ENCODE peak calls at places on chromosome 3, in nine cellular contexts. C is HTR-8/SVneo; U is nucleus accumbens; O is SHP77; B is CD8-positive, alpha-beta memory T cell; G is stimulated activated CD8-positive, alpha-beta memory T cell treated with anti-CD3 and anti-CD28 coated beads, Interleukin-15, amount 100 ng/mL, for 4 hours; Z is M059J; R is mucosa of gallbladder; T is H9. H is an unnamed sample.

GRCh38 chr3:55500555-55501340 is 13.6 kb upstream of the WNT5A start:
- DNase-seq in G (no peak), R (no peak), O (no peak), Z (peak), B (no peak), C (no peak), T (no peak), U (no peak), H (no peak)

GRCh38 chr3:44762170-44762677 is 630 bp downstream of the KIF15 start:
- DNase-seq in Z (peak), B (no peak), O (no peak), R (no peak), U (no peak), T (no peak), G (no peak), C (no peak), H (no peak)

GRCh38 chr3:117788086-117788485 is 1078.5 kb downstream of the TUSC7 start:
- DNase-seq in B (no peak), T (no peak), C (no peak), U (no peak), O (no peak), G (no peak), R (no peak), Z (peak), H (no peak)

GRCh38 chr3:183180105-183180763 is 17.7 kb upstream of the LAMP3 start:
- DNase-seq in R (no peak), U (no peak), G (no peak), B (no peak), C (no peak), T (no peak), Z (no peak), O (no peak), H (no peak)

GRCh38 chr3:42961633-42962032 is 17.5 kb upstream of the GASK1A start:
- DNase-seq in Z (peak), O (peak), T (no peak), U (no peak), B (no peak), G (no peak), R (peak), C (peak), H (peak)

GRCh38 chr3:191529992-191530391 is 69.0 kb downstream of the PYDC2 start:
- DNase-seq in Z (no peak), U (no peak), G (no peak), T (no peak), O (no peak), B (no peak), C (no peak), R (no peak), H (no peak)

GRCh38 chr3:8622873-8623725 is 21.5 kb downstream of the SSUH2 start:
- DNase-seq in B (peak), Z (peak), G (no peak), O (peak), T (peak), U (peak), C (peak), R (peak), H (peak)

GRCh38 chr3:49489247-49489646 is 19.2 kb downstream of the DAG1 start:
- DNase-seq in C (no peak), R (no peak), U (no peak), T (no peak), Z (no peak), O (no peak), G (no peak), B (no peak), H (no peak)

GRCh38 chr3:49873623-49874022 is 3.9 kb upstream of the CAMKV start:
- DNase-seq in T (no peak), R (peak), G (no peak), U (no peak), O (no peak), Z (no peak), C (no peak), B (no peak), H (no peak)

GRCh38 chr3:25592510-25592968 is 72.2 kb downstream of the TOP2B start:
- DNase-seq in U (no peak), O (peak), R (no peak), G (no peak), T (no peak), Z (peak), C (no peak), B (no peak), H (peak)

GRCh38 chr3:151431940-151432339 is 28.9 kb downstream of the IGSF10 start:
- DNase-seq in C (no peak), G (no peak), T (no peak), B (no peak), O (no peak), U (no peak), R (no peak), Z (peak), H (peak)

GRCh38 chr3:181860243-181860642 is 148.5 kb downstream of the SOX2 start:
- DNase-seq in O (no peak), T (no peak), U (no peak), G (no peak), B (no peak), C (no peak), R (no peak), Z (no peak), H (no peak)

GRCh38 chr3:179624471-179624870 is 19.9 kb downstream of the NDUFB5 start:
- DNase-seq in Z (peak), C (no peak), B (no peak), U (no peak), R (no peak), T (no peak), G (no peak), O (no peak), H (peak)

GRCh38 chr3:194449913-194450312 is 36.9 kb downstream of the ATP13A3 start:
- DNase-seq in Z (no peak), O (no peak), U (no peak), T (no peak), C (no peak), B (no peak), R (no peak), G (no peak), H (no peak)

GRCh38 chr3:42195879-42196330 is 70.1 kb downstream of the CCK start:
- DNase-seq in G (no peak), B (no peak), O (no peak), U (no peak), Z (no peak), T (no peak), R (no peak), C (no peak), H (no peak)

GRCh38 chr3:120160050-120160449 is 65.8 kb upstream of the GSK3B start:
- DNase-seq in C (peak), T (no peak), U (no peak), R (peak), Z (peak), G (no peak), B (no peak), O (no peak), H (peak)

GRCh38 chr3:45729614-45730013 is 40.4 kb downstream of the SACM1L start:
- DNase-seq in U (no peak), C (no peak), O (no peak), B (no peak), R (no peak), Z (no peak), G (no peak), T (no peak), H (no peak)

GRCh38 chr3:177835008-177835407 is 637.7 kb upstream of the TBL1XR1 start:
- DNase-seq in B (no peak), Z (peak), R (no peak), T (no peak), U (no peak), C (peak), G (no peak), O (no peak), H (peak)

GRCh38 chr3:37290551-37290950 is 116.2 kb upstream of the LRRFIP2 start:
- DNase-seq in U (no peak), G (no peak), R (no peak), T (no peak), Z (peak), O (no peak), B (no peak), C (no peak), H (peak)

GRCh38 chr3:168624195-168624594 is 528.5 kb upstream of the GOLIM4 start:
- DNase-seq in U (no peak), O (no peak), R (no peak), T (no peak), Z (no peak), G (no peak), B (no peak), C (no peak), H (no peak)

GRCh38 chr3:58540176-58540863 is 3.3 kb upstream of the ACOX2 start:
- DNase-seq in O (no peak), U (no peak), G (no peak), T (peak), R (no peak), B (no peak), C (no peak), Z (no peak), H (no peak)

GRCh38 chr3:185402561-185402960 is 39.6 kb downstream of the MAP3K13 start:
- DNase-seq in G (no peak), O (peak), C (no peak), B (no peak), R (no peak), T (no peak), U (no peak), Z (peak), H (no peak)

GRCh38 chr3:72487078-72487765 is 361.0 kb downstream of the SHQ1 start:
- DNase-seq in C (peak), G (peak), B (no peak), R (peak), T (peak), O (no peak), U (no peak), Z (peak), H (peak)

GRCh38 chr3:48503406-48504050 is 446 bp downstream of the SHISA5 start:
- DNase-seq in Z (peak), T (peak), O (no peak), C (no peak), G (no peak), R (no peak), B (no peak), U (no peak), H (no peak)

GRCh38 chr3:42535981-42536784 is 33.7 kb downstream of the VIPR1 start:
- DNase-seq in G (no peak), U (peak), O (no peak), Z (peak), R (no peak), T (peak), C (peak), B (no peak), H (peak)

GRCh38 chr3:135915206-135915605 is 50.3 kb upstream of the PPP2R3A start:
- DNase-seq in C (no peak), O (no peak), G (no peak), U (no peak), B (no peak), R (no peak), T (no peak), Z (no peak), H (peak)

GRCh38 chr3:36258381-36258780 is 121.9 kb upstream of the STAC start:
- DNase-seq in B (no peak), R (no peak), U (no peak), Z (no peak), C (no peak), O (no peak), G (no peak), T (no peak), H (no peak)

H was measured in A172.